ENCODE peak calls at places on chromosomes 6 and 20, in four cellular contexts. Q is choroid plexus epithelial cell, Z is brain microvascular endothelial cell, A is SHP77 treated with DMSO at 0.1 percent for 48 hours. I is an unnamed sample.
A peak's percentile ranks its signal among the peaks of the same experiment; 100 is the strongest.

GRCh38 chr20:38308047-38308438 is 4.1 kb downstream of the BPI start:
- DNase-seq in Q (peak; percentile 51), A (no peak), Z (no peak), I (no peak)

GRCh38 chr6:48564036-48564820 is 453.2 kb upstream of the PTCHD4 start:
- DNase-seq in A (no peak), Z (no peak), Q (no peak), I (no peak)

GRCh38 chr6:131868836-131869235 is 61.0 kb downstream of the ENPP1 start:
- DNase-seq in Q (peak; percentile 35), A (no peak), Z (peak; percentile 37), I (no peak)

GRCh38 chr6:28816339-28816908 is 107.4 kb downstream of the TRIM27 start:
- DNase-seq in Z (no peak), A (no peak), Q (no peak), I (no peak)

GRCh38 chr6:101668496-101668895 is 275.0 kb downstream of the GRIK2 start:
- DNase-seq in A (peak; percentile 53), Q (no peak), Z (no peak), I (peak; percentile 19)

GRCh38 chr6:156881687-156882629 is 104.8 kb downstream of the ARID1B start:
- DNase-seq in Q (no peak), Z (no peak), A (no peak), I (no peak)

GRCh38 chr6:133359256-133359655 is 118.1 kb downstream of the EYA4 start:
- DNase-seq in Q (peak; percentile 58), Z (no peak), A (no peak), I (no peak)

GRCh38 chr6:90938116-90938515 is 351.2 kb upstream of the MAP3K7 start:
- DNase-seq in Q (no peak), A (no peak), Z (no peak), I (peak; percentile 1)

GRCh38 chr20:1296922-1297321 is 30.8 kb downstream of the SNPH start:
- DNase-seq in Q (no peak), A (no peak), Z (no peak), I (no peak)

GRCh38 chr6:144402750-144403149 is 117.6 kb downstream of the UTRN start:
- DNase-seq in Q (no peak), A (no peak), Z (no peak), I (no peak)

GRCh38 chr6:155530219-155530834 is 74.7 kb upstream of the NOX3 start:
- DNase-seq in Z (peak; percentile 65), A (no peak), Q (peak; percentile 82), I (peak; percentile 70)

GRCh38 chr6:139290787-139291294 is 957 bp downstream of the TXLNB start:
- DNase-seq in A (peak; percentile 27), Q (peak; percentile 81), Z (peak; percentile 40), I (peak; percentile 70)